ENCODE peak calls at places on chromosome 21, in eight cellular contexts. X is SK-N-SH, L is brain pericyte, O is astrocyte, F is mammary epithelial cell, K is left cardiac atrium, A is sciatic nerve, S is DMS79 treated with DMSO at 0.1 percent for 48 hours. V is an unnamed sample.

GRCh38 chr21:35825370-35825769 is 235.0 kb downstream of the SETD4 start:
- DNase-seq in S (no peak), X (no peak), L (no peak), O (no peak), K (no peak), F (no peak), A (no peak), V (no peak)

GRCh38 chr21:45889961-45890360 is 91.6 kb upstream of the COL6A1 start:
- DNase-seq in S (no peak), F (no peak), O (no peak), A (no peak), L (no peak), X (no peak), K (peak), V (no peak)

GRCh38 chr21:39363607-39364555 is 15.0 kb upstream of the HMGN1 start:
- DNase-seq in L (no peak), X (no peak), F (no peak), S (no peak), A (no peak), K (no peak), O (no peak), V (no peak)

GRCh38 chr21:28393279-28393678 is 599.4 kb downstream of the LTN1 start:
- DNase-seq in X (no peak), O (peak), F (peak), K (no peak), A (no peak), S (peak), L (no peak), V (no peak)

GRCh38 chr21:32386195-32386870 is 6.5 kb downstream of the URB1 start:
- DNase-seq in A (no peak), K (peak), L (no peak), S (no peak), F (peak), O (no peak), X (no peak), V (no peak)

GRCh38 chr21:25361097-25361496 is 246.2 kb downstream of the MRPL39 start:
- DNase-seq in K (no peak), O (no peak), F (no peak), L (no peak), X (no peak), A (no peak), S (no peak), V (no peak)

GRCh38 chr21:41726970-41727783 is 39.7 kb downstream of the RIPK4 start:
- DNase-seq in L (no peak), S (peak), X (no peak), A (peak), K (peak), F (peak), O (peak), V (no peak)

GRCh38 chr21:32137266-32137665 is 141.6 kb downstream of the MIS18A start:
- DNase-seq in K (no peak), S (no peak), F (no peak), X (no peak), A (no peak), O (no peak), L (no peak), V (no peak)

GRCh38 chr21:31564439-31564838 is 95.1 kb upstream of the SOD1 start:
- DNase-seq in F (no peak), A (no peak), X (no peak), K (no peak), O (peak), S (no peak), L (no peak), V (no peak)

GRCh38 chr21:33554236-33554981 is 11.6 kb downstream of the SON start:
- DNase-seq in O (no peak), L (no peak), A (no peak), S (no peak), K (no peak), F (no peak), X (no peak), V (no peak)

GRCh38 chr21:14690886-14691285 is 144.8 kb upstream of the SAMSN1 start:
- DNase-seq in F (no peak), S (no peak), K (no peak), A (no peak), X (no peak), O (no peak), L (no peak), V (no peak)

GRCh38 chr21:39633770-39634181 is 21.0 kb downstream of the B3GALT5 start:
- DNase-seq in L (no peak), F (peak), S (peak), K (no peak), O (peak), X (no peak), A (no peak), V (no peak)

GRCh38 chr21:33127154-33127893 is 57.4 kb downstream of the OLIG1 start:
- DNase-seq in K (peak), A (peak), X (peak), O (peak), F (peak), L (peak), S (peak), V (no peak)

GRCh38 chr21:37516998-37517397 is 150.4 kb downstream of the DYRK1A start:
- DNase-seq in L (no peak), O (no peak), X (no peak), S (no peak), A (no peak), F (no peak), K (no peak), V (no peak)

GRCh38 chr21:42118901-42119300 is 47.8 kb downstream of the UMODL1 start:
- DNase-seq in K (no peak), A (no peak), F (no peak), O (no peak), X (peak), L (no peak), S (no peak), V (no peak)

GRCh38 chr21:44310628-44311027 is 10.8 kb downstream of the PFKL start:
- DNase-seq in X (no peak), O (no peak), K (no peak), F (no peak), L (no peak), S (no peak), A (no peak), V (no peak)

GRCh38 chr21:38753114-38754100 is 52.3 kb upstream of the ETS2 start:
- DNase-seq in O (no peak), X (no peak), A (no peak), L (no peak), S (no peak), K (no peak), F (no peak), V (no peak)

GRCh38 chr21:28781602-28782274 is 210.9 kb downstream of the LTN1 start:
- DNase-seq in O (no peak), K (no peak), X (peak), S (no peak), A (no peak), F (peak), L (no peak), V (no peak)

GRCh38 chr21:44497641-44498243 is 42.3 kb downstream of the KRTAP10-1 start:
- DNase-seq in F (no peak), S (peak), X (no peak), O (no peak), L (no peak), A (no peak), K (no peak), V (no peak)

GRCh38 chr21:35423694-35424093 is 374.6 kb upstream of the RUNX1 start:
- DNase-seq in A (no peak), O (peak), K (no peak), S (no peak), L (no peak), X (no peak), F (peak), V (no peak)

GRCh38 chr21:15022608-15023261 is 42.1 kb downstream of the NRIP1 start:
- DNase-seq in O (no peak), X (no peak), S (no peak), A (no peak), L (no peak), F (no peak), K (no peak), V (no peak)

GRCh38 chr21:35048183-35048601 is 910 bp downstream of the RUNX1 start:
- DNase-seq in F (peak), S (peak), O (peak), K (no peak), L (no peak), A (no peak), X (peak), V (no peak)

GRCh38 chr21:46060596-46061061 is 37.3 kb upstream of the COL6A2 start:
- DNase-seq in K (peak), F (peak), L (peak), X (no peak), S (no peak), O (peak), A (peak), V (no peak)